ENCODE peak calls at places on chromosomes 3 and 15, in six cellular contexts. K, A, I, Y, R and D are unnamed samples.

GRCh38 chr15:78457101-78457500 is 19.1 kb downstream of the IREB2 start:
- DNase-seq in K (no peak), A (peak; percentile 61), I (no peak), Y (no peak), R (no peak), D (peak; percentile 40)

GRCh38 chr3:184786271-184787010 is 25.5 kb upstream of the VPS8 start:
- DNase-seq in K (peak; percentile 71), A (peak; percentile 25), I (no peak), Y (no peak), R (no peak), D (no peak)

GRCh38 chr3:32375596-32375930 is 16.1 kb upstream of the CMTM7 start:
- DNase-seq in K (no peak), A (no peak), I (no peak), Y (no peak), R (no peak), D (no peak)

GRCh38 chr3:47410417-47410720 is 29.5 kb downstream of the PTPN23 start:
- DNase-seq in K (no peak), A (no peak), I (no peak), Y (no peak), R (no peak), D (no peak)

GRCh38 chr3:10575601-10576160 is 70.3 kb upstream of the ATP2B2 start:
- DNase-seq in K (no peak), A (no peak), I (no peak), Y (no peak), R (no peak), D (no peak)

GRCh38 chr3:117903226-117903625 is 1131.4 kb downstream of the IGSF11 start:
- DNase-seq in K (no peak), A (no peak), I (no peak), Y (no peak), R (no peak), D (no peak)

GRCh38 chr15:100875495-100875894 is 4.1 kb upstream of the ALDH1A3 start:
- DNase-seq in K (no peak), A (no peak), I (no peak), Y (no peak), R (no peak), D (no peak)

GRCh38 chr15:96345560-96346389 is 15.3 kb downstream of the NR2F2 start:
- DNase-seq in K (no peak), A (peak; percentile 87), I (peak; percentile 72), Y (peak; percentile 86), R (no peak), D (peak; percentile 50)

GRCh38 chr15:33104276-33104675 is 90.2 kb downstream of the FMN1 start:
- DNase-seq in K (no peak), A (no peak), I (no peak), Y (no peak), R (no peak), D (no peak)

GRCh38 chr3:149816986-149817385 is 4.0 kb downstream of the RNF13 start:
- DNase-seq in K (no peak), A (no peak), I (no peak), Y (no peak), R (no peak), D (no peak)

GRCh38 chr3:157529751-157530150 is 26.5 kb upstream of the VEPH1 start:
- DNase-seq in K (no peak), A (no peak), I (no peak), Y (no peak), R (no peak), D (no peak)

GRCh38 chr3:121979734-121980449 is 42.2 kb downstream of the ILDR1 start:
- DNase-seq in K (no peak), A (no peak), I (no peak), Y (no peak), R (no peak), D (no peak)

GRCh38 chr3:183307749-183308148 is 54.7 kb downstream of the B3GNT5 start:
- DNase-seq in K (no peak), A (no peak), I (no peak), Y (no peak), R (no peak), D (no peak)

GRCh38 chr3:169954142-169954756 is 12.4 kb upstream of the SEC62 start:
- DNase-seq in K (no peak), A (no peak), I (no peak), Y (no peak), R (no peak), D (no peak)

GRCh38 chr3:58104155-58104554 is 95.9 kb downstream of the FLNB start:
- DNase-seq in K (no peak), A (no peak), I (no peak), Y (no peak), R (no peak), D (no peak)

GRCh38 chr3:110391640-110392395 is 679.8 kb upstream of the NECTIN3 start:
- DNase-seq in K (no peak), A (no peak), I (no peak), Y (no peak), R (no peak), D (no peak)

GRCh38 chr3:142444343-142444742 is 3.5 kb downstream of the XRN1 start:
- DNase-seq in K (no peak), A (no peak), I (no peak), Y (no peak), R (no peak), D (no peak)

GRCh38 chr15:41930221-41930866 is 36.5 kb upstream of the SPTBN5 start:
- DNase-seq in K (no peak), A (peak; percentile 27), I (no peak), Y (no peak), R (no peak), D (no peak)

GRCh38 chr3:32794487-32795308 is 23.1 kb upstream of the TRIM71 start:
- DNase-seq in K (no peak), A (no peak), I (no peak), Y (no peak), R (no peak), D (no peak)

GRCh38 chr3:194801378-194802124 is 115.9 kb downstream of the FAM43A start:
- DNase-seq in K (no peak), A (no peak), I (no peak), Y (peak; percentile 47), R (no peak), D (no peak)

GRCh38 chr3:37141676-37142075 is 32.7 kb downstream of the LRRFIP2 start:
- DNase-seq in K (no peak), A (no peak), I (no peak), Y (no peak), R (no peak), D (peak; percentile 30)

GRCh38 chr3:52509753-52510328 is 14.7 kb downstream of the STAB1 start:
- DNase-seq in K (no peak), A (no peak), I (no peak), Y (no peak), R (no peak), D (no peak)

GRCh38 chr3:117898722-117899121 is 1135.9 kb downstream of the IGSF11 start:
- DNase-seq in K (no peak), A (no peak), I (no peak), Y (no peak), R (no peak), D (no peak)

GRCh38 chr3:38690185-38690584 is 40.7 kb upstream of the SCN5A start:
- DNase-seq in K (no peak), A (no peak), I (no peak), Y (no peak), R (no peak), D (no peak)

GRCh38 chr3:4816718-4817117 is 162.5 kb upstream of the BHLHE40 start:
- DNase-seq in K (no peak), A (no peak), I (no peak), Y (no peak), R (no peak), D (no peak)
- H3K36me3 ChIP-seq in K (no peaks in the 10 kb centered on the region), A (peaks cover 3% of the 10 kb centered on the region), I (peaks cover 90% of the 10 kb centered on the region), Y (peaks cover 67% of the 10 kb centered on the region), R (peaks cover 41% of the 10 kb centered on the region), D (no peaks in the 10 kb centered on the region)

GRCh38 chr15:86624261-86625036 is 544.8 kb downstream of the AGBL1 start:
- DNase-seq in K (no peak), A (peak; percentile 57), I (no peak), Y (no peak), R (no peak), D (no peak)
- TF ChIP-seq POLR2AphosphoS5 in K (no peak), A (peak; percentile 36), I (no peak), Y (no peak), R (no peak), D (no peak)

DNA sequence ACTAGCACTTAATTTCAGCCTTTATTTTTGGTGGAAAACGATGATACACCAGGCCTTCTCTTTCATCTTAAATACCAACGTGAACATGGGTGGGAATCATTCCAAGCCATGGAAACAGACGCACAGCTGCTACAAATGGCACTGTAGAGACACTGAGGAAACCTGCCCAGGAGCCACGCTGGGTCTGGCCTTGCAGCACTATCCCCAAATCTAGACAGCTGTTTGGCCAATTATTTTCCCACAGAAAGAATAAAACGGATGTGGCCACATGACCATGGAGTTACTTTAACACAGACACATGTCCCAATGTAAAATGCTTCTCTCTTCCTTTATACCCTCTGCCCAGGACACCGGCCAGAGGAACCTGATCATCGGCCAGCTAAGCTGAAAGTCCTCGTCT is 83.6 kb upstream of the OCA2 start:
- DNase-seq in K (no peak), A (no peak), I (no peak), Y (no peak), R (no peak), D (no peak)
- H3K36me3 ChIP-seq in K (peaks cover 8% of the 10 kb centered on the region), A (peaks cover 27% of the 10 kb centered on the region), I (peaks cover 78% of the 10 kb centered on the region), Y (peaks cover 38% of the 10 kb centered on the region), R (peaks cover 21% of the 10 kb centered on the region), D (no peaks in the 10 kb centered on the region)

GRCh38 chr3:72679540-72680198 is 168.6 kb downstream of the SHQ1 start:
- DNase-seq in K (no peak), A (no peak), I (no peak), Y (no peak), R (no peak), D (no peak)
- TF ChIP-seq POLR2AphosphoS5 in K (no peak), A (no peak), I (no peak), Y (no peak), R (no peak), D (no peak)

GRCh38 chr15:92962914-92963313 is 62.8 kb downstream of the CHD2 start:
- DNase-seq in K (no peak), A (no peak), I (no peak), Y (no peak), R (no peak), D (no peak)

GRCh38 chr15:92960996-92961681 is 61.0 kb downstream of the CHD2 start:
- DNase-seq in K (no peak), A (no peak), I (no peak), Y (no peak), R (no peak), D (no peak)

GRCh38 chr15:92955706-92956105 is 55.6 kb downstream of the CHD2 start:
- DNase-seq in K (no peak), A (no peak), I (no peak), Y (no peak), R (no peak), D (no peak)

GRCh38 chr15:92958105-92958504 is 58.0 kb downstream of the CHD2 start:
- DNase-seq in K (no peak), A (no peak), I (no peak), Y (no peak), R (no peak), D (no peak)

GRCh38 chr15:92959219-92959618 is 59.1 kb downstream of the CHD2 start:
- DNase-seq in K (no peak), A (no peak), I (no peak), Y (no peak), R (no peak), D (no peak)
- H3K36me3 ChIP-seq in K (peaks cover 28% of the 10 kb centered on the region), A (peaks cover 100% of the 10 kb centered on the region), I (peaks cover 99% of the 10 kb centered on the region), Y (peaks cover 62% of the 10 kb centered on the region), R (peaks cover 80% of the 10 kb centered on the region), D (no peaks in the 10 kb centered on the region)